ENCODE peak calls at places on chromosomes 12 and 14, in four cellular contexts. Z is HepG2, T is H1, J is GM12878. D is an unnamed sample.
A peak's percentile ranks its signal among the peaks of the same experiment; 100 is the strongest.

GRCh38 chr12:50647031-50647430 is 116.9 kb upstream of the ATF1 start:
- DNase-seq in Z (no peak), T (no peak), J (no peak), D (no peak)

GRCh38 chr12:124185970-124186686 is 108.8 kb upstream of the RFLNA start:
- DNase-seq in Z (no peak), T (no peak), J (no peak), D (no peak)

GRCh38 chr12:102806592-102806991 is 110.5 kb downstream of the PAH start:
- DNase-seq in Z (no peak), T (no peak), J (no peak), D (no peak)

GRCh38 chr14:91883770-91884169 is 16.4 kb upstream of the TC2N start:
- DNase-seq in Z (no peak), T (no peak), J (no peak), D (no peak)

GRCh38 chr12:94429191-94429590 is 30.5 kb downstream of the CEP83 start:
- DNase-seq in Z (no peak), T (no peak), J (no peak), D (no peak)

GRCh38 chr12:67394600-67394999 is 125.4 kb downstream of the CAND1 start:
- DNase-seq in Z (no peak), T (no peak), J (no peak), D (no peak)

GRCh38 chr14:77023001-77023996 is 5.2 kb downstream of the IRF2BPL start:
- DNase-seq in Z (peak; percentile 97), T (peak; percentile 51), J (no peak), D (peak; percentile 70)

GRCh38 chr14:101579372-101580080 is 18.2 kb downstream of the DIO3 start:
- DNase-seq in Z (no peak), T (no peak), J (no peak), D (no peak)

GRCh38 chr14:53840444-53840843 is 116.2 kb downstream of the BMP4 start:
- DNase-seq in Z (peak; percentile 35), T (no peak), J (no peak), D (no peak)

GRCh38 chr14:49768301-49769121 is 558 bp downstream of the KLHDC2 start:
- DNase-seq in Z (peak; percentile 70), T (peak; percentile 63), J (no peak), D (peak; percentile 67)

GRCh38 chr14:105745433-105746123 is 219.2 kb downstream of the TMEM121 start:
- DNase-seq in Z (no peak), T (no peak), J (no peak), D (no peak)

GRCh38 chr14:83975435-83976222 is 1554.3 kb upstream of the FLRT2 start:
- DNase-seq in Z (no peak), T (no peak), J (no peak), D (no peak)

GRCh38 chr14:50967104-50967503 is 22.8 kb upstream of the PYGL start:
- DNase-seq in Z (no peak), T (no peak), J (no peak), D (no peak)

GRCh38 chr14:56153271-56153670 is 35.1 kb downstream of the PELI2 start:
- DNase-seq in Z (no peak), T (no peak), J (no peak), D (no peak)

GRCh38 chr12:25723286-25723685 is 170.2 kb upstream of the LMNTD1 start:
- DNase-seq in Z (no peak), T (no peak), J (no peak), D (no peak)

GRCh38 chr12:96846313-96846712 is 60.7 kb upstream of the NEDD1 start:
- DNase-seq in Z (no peak), T (no peak), J (no peak), D (no peak)

GRCh38 chr14:73462078-73462715 is 3.9 kb upstream of the NUMB start:
- DNase-seq in Z (peak; percentile 97), T (no peak), J (no peak), D (peak; percentile 62)

GRCh38 chr12:9673404-9674225 is 4.1 kb downstream of the CLEC2D start:
- DNase-seq in Z (peak; percentile 14), T (no peak), J (no peak), D (peak; percentile 23)

GRCh38 chr14:30998100-30998706 is 27.2 kb upstream of the AP4S1 start:
- DNase-seq in Z (no peak), T (no peak), J (no peak), D (no peak)

GRCh38 chr14:23066855-23067744 is 9.8 kb upstream of the CDH24 start:
- DNase-seq in Z (no peak), T (no peak), J (no peak), D (no peak)

GRCh38 chr14:21095430-21096205 is 2.8 kb downstream of the ZNF219 start:
- DNase-seq in Z (no peak), T (no peak), J (no peak), D (peak; percentile 19)

GRCh38 chr12:51373222-51373621 is 18.0 kb downstream of the GALNT6 start:
- DNase-seq in Z (no peak), T (no peak), J (no peak), D (no peak)

GRCh38 chr12:56099787-56100186 is 4.6 kb upstream of the PA2G4 start:
- DNase-seq in Z (no peak), T (no peak), J (no peak), D (no peak)

GRCh38 chr12:8960185-8960584 is 10.7 kb upstream of the M6PR start:
- DNase-seq in Z (no peak), T (no peak), J (no peak), D (no peak)

GRCh38 chr12:118404876-118405521 is 28.6 kb downstream of the SUDS3 start:
- DNase-seq in Z (peak; percentile 52), T (peak; percentile 73), J (peak; percentile 4), D (peak; percentile 44)

GRCh38 chr14:55979096-55979495 is 139.1 kb upstream of the PELI2 start:
- DNase-seq in Z (no peak), T (no peak), J (no peak), D (no peak)

GRCh38 chr12:113242018-113242418 is 20.8 kb downstream of the TPCN1 start:
- DNase-seq in Z (no peak), T (no peak), J (no peak), D (no peak)

GRCh38 chr12:112183141-112183581 is 57.8 kb downstream of the TRAFD1 start:
- DNase-seq in Z (no peak), T (no peak), J (peak; percentile 68), D (no peak)

GRCh38 chr12:43696154-43696553 is 62.4 kb downstream of the PUS7L start:
- DNase-seq in Z (no peak), T (no peak), J (no peak), D (no peak)

GRCh38 chr12:43694879-43695278 is 63.7 kb downstream of the PUS7L start:
- DNase-seq in Z (no peak), T (no peak), J (no peak), D (no peak)

DNA sequence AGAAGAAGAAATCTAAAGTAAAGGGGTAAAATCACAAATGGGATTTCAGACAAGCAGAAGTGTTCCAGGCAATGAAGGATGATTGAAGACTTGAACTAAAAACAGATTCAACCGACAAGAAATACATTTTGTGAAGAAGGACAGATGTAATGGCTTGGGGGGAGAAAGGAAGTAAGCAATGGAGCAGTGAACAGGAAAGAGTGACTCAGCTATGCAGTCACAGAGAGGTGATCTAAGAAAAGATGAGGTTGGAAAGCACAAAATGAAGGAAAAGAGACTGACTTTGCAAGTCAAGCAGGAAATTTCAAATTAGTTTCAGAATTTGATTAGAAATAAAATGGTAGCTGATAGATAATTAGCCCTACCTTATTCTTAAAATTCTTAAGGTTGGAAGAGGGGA is 66.5 kb downstream of the PUS7L start:
- DNase-seq in Z (no peak), T (no peak), J (no peak), D (no peak)
- TF ChIP-seq SIN3A in Z (no peak), T (no peak), J (no peak), D (no peak)

DNA sequence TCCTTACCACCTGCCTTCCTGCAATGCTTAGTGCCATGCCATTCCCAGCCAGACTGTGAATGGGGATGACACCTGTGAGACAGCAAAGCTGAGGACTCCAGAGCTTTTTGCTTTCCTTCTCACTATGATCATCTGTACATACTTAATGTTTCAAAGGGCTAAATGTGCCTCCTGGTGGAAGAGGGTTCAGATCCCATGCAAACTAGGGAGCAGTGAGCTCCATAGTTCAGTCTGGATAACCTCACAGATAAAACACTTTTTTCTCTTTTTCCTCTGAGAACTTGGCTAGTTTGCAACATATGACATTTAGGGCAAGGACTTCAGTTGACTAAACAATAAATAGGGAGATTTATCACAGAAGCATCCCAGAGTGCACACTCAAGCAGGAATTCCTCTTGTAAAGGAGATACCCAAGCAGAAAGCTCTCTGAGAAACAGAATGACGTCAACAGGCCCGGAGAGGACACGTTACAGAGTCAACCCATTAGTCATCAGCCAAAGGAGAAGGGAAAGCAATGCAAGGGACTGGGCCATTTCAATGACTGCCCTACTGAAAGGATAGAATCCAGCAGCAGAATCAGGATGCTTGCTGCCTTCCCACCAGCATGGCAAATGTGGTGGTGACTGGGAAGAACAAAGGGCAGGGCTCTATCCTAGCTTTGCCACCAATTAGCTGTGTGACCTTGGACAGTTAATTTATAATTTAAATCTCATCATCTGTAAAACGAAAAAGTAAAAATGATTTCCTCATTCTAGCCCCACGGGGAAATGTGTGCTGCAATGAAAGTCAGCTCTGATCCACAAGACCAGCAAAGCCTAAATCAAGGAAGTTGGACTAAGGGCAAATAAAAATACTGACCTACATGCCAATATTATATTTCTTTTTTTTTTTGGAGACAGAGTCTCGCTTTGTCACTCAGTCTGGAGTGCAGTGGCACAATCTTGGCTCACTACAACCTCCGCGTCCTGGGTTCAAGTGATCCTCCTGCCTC is 80.9 kb upstream of the ACTN1 start:
- DNase-seq in Z (no peak), T (no peak), J (no peak), D (no peak)
- TF ChIP-seq TCF12 in Z (no peak), T (no peak), J (no peak), D (peak; percentile 51)

DNA sequence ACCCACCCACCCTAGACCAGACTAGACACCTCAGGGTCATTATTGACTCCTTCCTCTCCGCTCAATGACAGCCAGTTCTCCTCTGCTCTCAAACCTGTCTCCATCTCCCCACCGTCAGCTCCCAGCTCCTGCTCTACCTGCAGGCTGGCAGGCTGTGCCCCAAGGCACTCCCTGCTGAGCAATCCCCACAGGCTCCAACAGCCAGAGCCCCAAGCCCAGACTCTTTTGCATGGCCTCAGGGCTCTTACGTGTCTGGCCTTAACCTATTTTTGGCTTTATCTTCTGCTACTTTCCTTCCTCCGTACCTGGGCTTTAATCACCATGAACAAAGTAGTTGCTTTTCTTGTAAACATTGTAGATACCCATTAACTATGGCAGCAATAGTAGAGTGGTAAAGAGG is 162.9 kb upstream of the PRMT8 start:
- DNase-seq in Z (no peak), T (no peak), J (no peak), D (no peak)
- TF ChIP-seq SIN3A in Z (no peak), T (no peak), J (no peak), D (no peak)

DNA sequence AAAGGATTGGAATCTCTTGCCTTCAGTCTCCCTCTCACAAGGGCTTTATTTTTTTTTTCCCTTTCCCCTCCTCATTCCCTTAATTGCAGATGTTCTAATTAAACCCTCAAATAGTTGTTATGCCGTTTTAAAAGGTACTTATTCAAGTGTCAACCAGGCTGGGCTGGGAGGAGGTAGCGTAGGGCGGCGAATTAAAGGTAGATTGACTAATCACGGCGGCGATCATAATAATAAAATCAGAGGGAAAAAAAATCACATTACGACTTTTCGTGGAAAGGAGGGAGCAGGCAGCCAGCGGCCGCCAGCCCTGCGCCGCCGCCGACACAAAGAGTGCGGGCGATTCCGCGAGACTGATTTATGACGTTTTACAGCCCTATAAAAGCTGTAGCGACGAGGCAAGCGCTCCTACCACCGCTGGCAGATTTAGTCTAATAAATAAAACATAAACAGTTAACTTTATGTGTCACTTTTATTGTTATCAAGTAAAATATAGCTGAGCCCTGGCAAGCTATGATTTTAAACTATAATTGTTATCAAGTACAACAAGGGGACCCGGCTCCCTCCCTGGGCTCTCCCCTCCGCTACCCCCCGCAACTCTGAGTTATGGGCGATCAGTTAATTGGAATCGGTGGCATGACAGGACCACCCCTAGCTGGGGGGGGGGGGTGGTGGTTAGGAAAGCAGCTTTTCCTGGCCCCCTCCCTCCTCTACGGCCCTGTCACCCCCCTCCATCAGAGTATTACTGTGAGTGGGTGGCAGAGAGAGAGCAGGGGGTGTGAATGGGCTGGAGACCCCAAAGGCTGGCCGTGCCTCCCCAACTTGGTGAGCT is 1.5 kb upstream of the HOXC4 start:
- DNase-seq in Z (no peak), T (no peak), J (no peak), D (peak; percentile 51)
- TF ChIP-seq TCF12 in Z (no peak), T (no peak), J (no peak), D (no peak)